ENCODE peak calls at places on chromosome 2, in ten cellular contexts. T, F, O, S, P, Y, L, C, G and B are unnamed samples.

GRCh38 chr2:173851256-173851655 is 113.9 kb downstream of the SP3 start:
- DNase-seq in T (no peak), F (no peak), O (peak; percentile 45), S (no peak), P (no peak), Y (no peak), L (peak; percentile 89), C (no peak), G (no peak), B (no peak)

GRCh38 chr2:108267117-108267516 is 21.6 kb upstream of the SULT1C2 start:
- DNase-seq in T (peak; percentile 80), F (no peak), O (no peak), S (no peak), P (no peak), Y (no peak), L (peak; percentile 58), C (no peak), G (no peak), B (peak; percentile 54)

GRCh38 chr2:19359456-19359855 is 1.0 kb upstream of the OSR1 start:
- DNase-seq in T (no peak), F (no peak), O (no peak), S (no peak), P (no peak), Y (no peak), L (no peak), C (no peak), G (no peak), B (no peak)

GRCh38 chr2:240570531-240571313 is 2.4 kb downstream of the RNPEPL1 start:
- DNase-seq in T (no peak), F (no peak), O (peak; percentile 12), S (no peak), P (no peak), Y (no peak), L (peak; percentile 36), C (no peak), G (no peak), B (no peak)

GRCh38 chr2:166246901-166247300 is 119.1 kb upstream of the SCN1A start:
- DNase-seq in T (no peak), F (no peak), O (no peak), S (no peak), P (no peak), Y (no peak), L (no peak), C (no peak), G (no peak), B (no peak)

GRCh38 chr2:207770602-207771404 is 1.1 kb upstream of the FZD5 start:
- DNase-seq in T (peak; percentile 10), F (no peak), O (no peak), S (no peak), P (peak; percentile 63), Y (no peak), L (peak; percentile 57), C (no peak), G (no peak), B (no peak)

GRCh38 chr2:164090533-164090932 is 354.7 kb upstream of the FIGN start:
- DNase-seq in T (no peak), F (no peak), O (no peak), S (no peak), P (no peak), Y (no peak), L (no peak), C (no peak), G (no peak), B (no peak)

GRCh38 chr2:198731842-198732421 is 725.8 kb downstream of the SATB2 start:
- DNase-seq in T (no peak), F (no peak), O (no peak), S (no peak), P (no peak), Y (no peak), L (no peak), C (no peak), G (no peak), B (peak; percentile 15)

GRCh38 chr2:127384529-127384928 is 3.2 kb downstream of the MAP3K2 start:
- DNase-seq in T (no peak), F (no peak), O (no peak), S (no peak), P (no peak), Y (no peak), L (no peak), C (no peak), G (no peak), B (no peak)

GRCh38 chr2:128585706-128586105 is 267.0 kb upstream of the HS6ST1 start:
- DNase-seq in T (peak; percentile 60), F (no peak), O (no peak), S (no peak), P (no peak), Y (no peak), L (no peak), C (no peak), G (no peak), B (peak; percentile 69)

GRCh38 chr2:206981739-206982336 is 42.5 kb downstream of the CPO start:
- DNase-seq in T (peak; percentile 80), F (peak; percentile 55), O (peak; percentile 73), S (no peak), P (peak; percentile 17), Y (peak; percentile 76), L (peak; percentile 85), C (peak; percentile 38), G (peak; percentile 26), B (peak; percentile 78)

GRCh38 chr2:134738150-134738865 is 19.5 kb upstream of the TMEM163 start:
- DNase-seq in T (no peak), F (no peak), O (no peak), S (no peak), P (no peak), Y (no peak), L (no peak), C (no peak), G (no peak), B (no peak)

GRCh38 chr2:85779641-85780315 is 26.0 kb downstream of the ATOH8 start:
- DNase-seq in T (no peak), F (no peak), O (no peak), S (no peak), P (no peak), Y (no peak), L (no peak), C (no peak), G (no peak), B (no peak)

GRCh38 chr2:175793649-175794048 is 208.4 kb downstream of the LNPK start:
- DNase-seq in T (no peak), F (no peak), O (no peak), S (no peak), P (no peak), Y (no peak), L (no peak), C (no peak), G (no peak), B (no peak)

GRCh38 chr2:233413529-233414272 is 59.4 kb downstream of the DGKD start:
- DNase-seq in T (peak; percentile 79), F (peak; percentile 89), O (peak; percentile 64), S (no peak), P (no peak), Y (no peak), L (peak; percentile 87), C (peak; percentile 34), G (no peak), B (peak; percentile 92)

GRCh38 chr2:179141206-179141605 is 91.3 kb upstream of the CCDC141 start:
- DNase-seq in T (no peak), F (no peak), O (no peak), S (no peak), P (no peak), Y (no peak), L (no peak), C (no peak), G (no peak), B (peak; percentile 18)

GRCh38 chr2:238974510-238975166 is 126.8 kb downstream of the TWIST2 start:
- DNase-seq in T (peak; percentile 96), F (no peak), O (no peak), S (no peak), P (no peak), Y (peak; percentile 28), L (peak; percentile 58), C (no peak), G (no peak), B (peak; percentile 93)

GRCh38 chr2:24515335-24515734 is 24.3 kb downstream of the NCOA1 start:
- DNase-seq in T (peak; percentile 43), F (no peak), O (no peak), S (no peak), P (no peak), Y (no peak), L (no peak), C (no peak), G (no peak), B (no peak)

GRCh38 chr2:44275915-44276279 is 617 bp downstream of the SLC3A1 start:
- DNase-seq in T (peak; percentile 57), F (peak; percentile 13), O (no peak), S (no peak), P (no peak), Y (no peak), L (no peak), C (no peak), G (no peak), B (no peak)

GRCh38 chr2:142603761-142604160 is 273.7 kb upstream of the KYNU start:
- DNase-seq in T (peak; percentile 49), F (no peak), O (no peak), S (no peak), P (no peak), Y (no peak), L (no peak), C (no peak), G (no peak), B (no peak)

GRCh38 chr2:170176212-170176611 is 1.7 kb upstream of the MYO3B start:
- DNase-seq in T (no peak), F (no peak), O (no peak), S (no peak), P (no peak), Y (no peak), L (no peak), C (no peak), G (no peak), B (no peak)